ENCODE peak calls at places on chromosomes 2 and 18, in seven cellular contexts. One of them, this sample, is unnamed.

GRCh38 chr2:241187101-241187690 is 1.3 kb upstream of the ANO7 start:
- DNase-seq in endothelial cell of umbilical vein: no peak
- DNase-seq in tibial nerve: no peak
- DNase-seq in HepG2: no peak
- DNase-seq in Peyer's patch: no peak
- DNase-seq in body of pancreas: no peak
- DNase-seq in uterus: no peak
- DNase-seq in this sample: no peak

GRCh38 chr2:192123847-192124246 is 70.9 kb downstream of the TMEFF2 start:
- DNase-seq in endothelial cell of umbilical vein: no peak
- DNase-seq in tibial nerve: no peak
- DNase-seq in HepG2: no peak
- DNase-seq in uterus: no peak
- DNase-seq in body of pancreas: no peak
- DNase-seq in Peyer's patch: no peak
- DNase-seq in this sample: no peak

GRCh38 chr2:212052412-212053159 is 486.0 kb downstream of the ERBB4 start:
- DNase-seq in endothelial cell of umbilical vein: peak; percentile 78
- DNase-seq in HepG2: no peak
- DNase-seq in body of pancreas: no peak
- DNase-seq in tibial nerve: no peak
- DNase-seq in uterus: no peak
- DNase-seq in Peyer's patch: no peak
- DNase-seq in this sample: no peak

GRCh38 chr2:71597749-71598148 is 144.4 kb downstream of the DYSF start:
- DNase-seq in body of pancreas: no peak
- DNase-seq in endothelial cell of umbilical vein: no peak
- DNase-seq in uterus: no peak
- DNase-seq in tibial nerve: no peak
- DNase-seq in Peyer's patch: no peak
- DNase-seq in HepG2: no peak
- DNase-seq in this sample: no peak

GRCh38 chr2:11904029-11904428 is 157.6 kb downstream of the LPIN1 start:
- DNase-seq in endothelial cell of umbilical vein: no peak
- DNase-seq in tibial nerve: no peak
- DNase-seq in Peyer's patch: no peak
- DNase-seq in uterus: no peak
- DNase-seq in HepG2: no peak
- DNase-seq in body of pancreas: peak; percentile 27
- DNase-seq in this sample: no peak

GRCh38 chr2:143875295-143876199 is 644.4 kb downstream of the ZEB2 start:
- DNase-seq in body of pancreas: no peak
- DNase-seq in uterus: no peak
- DNase-seq in Peyer's patch: no peak
- DNase-seq in endothelial cell of umbilical vein: no peak
- DNase-seq in tibial nerve: no peak
- DNase-seq in HepG2: no peak
- DNase-seq in this sample: peak; percentile 4

GRCh38 chr18:61991201-61991600 is 98.4 kb upstream of the RNF152 start:
- DNase-seq in uterus: peak; percentile 18
- DNase-seq in Peyer's patch: no peak
- DNase-seq in tibial nerve: no peak
- DNase-seq in HepG2: no peak
- DNase-seq in body of pancreas: no peak
- DNase-seq in endothelial cell of umbilical vein: peak; percentile 41
- DNase-seq in this sample: no peak

GRCh38 chr2:181058378-181059269 is 78.2 kb downstream of the UBE2E3 start:
- DNase-seq in Peyer's patch: no peak
- DNase-seq in endothelial cell of umbilical vein: peak; percentile 53
- DNase-seq in uterus: no peak
- DNase-seq in tibial nerve: no peak
- DNase-seq in HepG2: peak; percentile 60
- DNase-seq in body of pancreas: peak; percentile 58
- DNase-seq in this sample: peak; percentile 12

GRCh38 chr2:191521608-191522208 is 156.2 kb upstream of the NABP1 start:
- DNase-seq in uterus: no peak
- DNase-seq in HepG2: peak; percentile 40
- DNase-seq in tibial nerve: no peak
- DNase-seq in Peyer's patch: no peak
- DNase-seq in body of pancreas: no peak
- DNase-seq in endothelial cell of umbilical vein: peak; percentile 56
- DNase-seq in this sample: no peak

GRCh38 chr2:24024018-24024417 is 14.1 kb downstream of the MFSD2B start:
- DNase-seq in HepG2: peak; percentile 50
- DNase-seq in tibial nerve: no peak
- DNase-seq in uterus: no peak
- DNase-seq in body of pancreas: no peak
- DNase-seq in Peyer's patch: no peak
- DNase-seq in endothelial cell of umbilical vein: no peak
- DNase-seq in this sample: no peak

GRCh38 chr2:28356095-28356911 is 36.4 kb upstream of the FOSL2 start:
- DNase-seq in tibial nerve: peak; percentile 84
- DNase-seq in Peyer's patch: peak; percentile 89
- DNase-seq in HepG2: no peak
- DNase-seq in body of pancreas: peak; percentile 78
- DNase-seq in uterus: peak; percentile 90
- DNase-seq in endothelial cell of umbilical vein: peak; percentile 89
- DNase-seq in this sample: no peak

GRCh38 chr2:72935611-72935957 is 18.3 kb downstream of the EMX1 start:
- DNase-seq in body of pancreas: no peak
- DNase-seq in uterus: no peak
- DNase-seq in Peyer's patch: no peak
- DNase-seq in tibial nerve: no peak
- DNase-seq in HepG2: no peak
- DNase-seq in endothelial cell of umbilical vein: no peak
- DNase-seq in this sample: no peak

GRCh38 chr2:44120428-44120827 is 48.2 kb upstream of the PPM1B start:
- DNase-seq in tibial nerve: no peak
- DNase-seq in body of pancreas: no peak
- DNase-seq in Peyer's patch: no peak
- DNase-seq in HepG2: no peak
- DNase-seq in endothelial cell of umbilical vein: no peak
- DNase-seq in uterus: no peak
- DNase-seq in this sample: no peak

GRCh38 chr2:237996041-237996593 is 29.3 kb downstream of the UBE2F start:
- DNase-seq in tibial nerve: no peak
- DNase-seq in endothelial cell of umbilical vein: no peak
- DNase-seq in uterus: no peak
- DNase-seq in HepG2: no peak
- DNase-seq in Peyer's patch: no peak
- DNase-seq in body of pancreas: no peak
- DNase-seq in this sample: no peak

GRCh38 chr2:230134496-230135073 is 65.9 kb upstream of the SLC16A14 start:
- DNase-seq in endothelial cell of umbilical vein: peak; percentile 71
- DNase-seq in Peyer's patch: no peak
- DNase-seq in HepG2: no peak
- DNase-seq in body of pancreas: no peak
- DNase-seq in tibial nerve: no peak
- DNase-seq in uterus: no peak
- DNase-seq in this sample: no peak

GRCh38 chr18:79799619-79800352 is 2.0 kb downstream of the KCNG2 start:
- DNase-seq in tibial nerve: no peak
- DNase-seq in body of pancreas: no peak
- DNase-seq in uterus: no peak
- DNase-seq in endothelial cell of umbilical vein: no peak
- DNase-seq in Peyer's patch: peak; percentile 43
- DNase-seq in HepG2: no peak
- DNase-seq in this sample: no peak

GRCh38 chr2:46947841-46948240 is 32.2 kb upstream of the MCFD2 start:
- DNase-seq in endothelial cell of umbilical vein: no peak
- DNase-seq in HepG2: no peak
- DNase-seq in body of pancreas: no peak
- DNase-seq in uterus: no peak
- DNase-seq in tibial nerve: no peak
- DNase-seq in Peyer's patch: no peak
- DNase-seq in this sample: no peak

GRCh38 chr2:46942891-46943626 is 27.5 kb upstream of the MCFD2 start:
- DNase-seq in endothelial cell of umbilical vein: no peak
- DNase-seq in tibial nerve: no peak
- DNase-seq in body of pancreas: no peak
- DNase-seq in HepG2: no peak
- DNase-seq in uterus: no peak
- DNase-seq in Peyer's patch: no peak
- DNase-seq in this sample: no peak

GRCh38 chr2:46942143-46942526 is 26.5 kb upstream of the MCFD2 start:
- DNase-seq in endothelial cell of umbilical vein: peak; percentile 15
- DNase-seq in body of pancreas: peak; percentile 55
- DNase-seq in uterus: no peak
- DNase-seq in HepG2: no peak
- DNase-seq in tibial nerve: no peak
- DNase-seq in Peyer's patch: peak; percentile 68
- DNase-seq in this sample: no peak

GRCh38 chr2:46945671-46946070 is 30.1 kb upstream of the MCFD2 start:
- DNase-seq in tibial nerve: no peak
- DNase-seq in uterus: no peak
- DNase-seq in endothelial cell of umbilical vein: no peak
- DNase-seq in Peyer's patch: no peak
- DNase-seq in body of pancreas: no peak
- DNase-seq in HepG2: no peak
- DNase-seq in this sample: no peak

DNA sequence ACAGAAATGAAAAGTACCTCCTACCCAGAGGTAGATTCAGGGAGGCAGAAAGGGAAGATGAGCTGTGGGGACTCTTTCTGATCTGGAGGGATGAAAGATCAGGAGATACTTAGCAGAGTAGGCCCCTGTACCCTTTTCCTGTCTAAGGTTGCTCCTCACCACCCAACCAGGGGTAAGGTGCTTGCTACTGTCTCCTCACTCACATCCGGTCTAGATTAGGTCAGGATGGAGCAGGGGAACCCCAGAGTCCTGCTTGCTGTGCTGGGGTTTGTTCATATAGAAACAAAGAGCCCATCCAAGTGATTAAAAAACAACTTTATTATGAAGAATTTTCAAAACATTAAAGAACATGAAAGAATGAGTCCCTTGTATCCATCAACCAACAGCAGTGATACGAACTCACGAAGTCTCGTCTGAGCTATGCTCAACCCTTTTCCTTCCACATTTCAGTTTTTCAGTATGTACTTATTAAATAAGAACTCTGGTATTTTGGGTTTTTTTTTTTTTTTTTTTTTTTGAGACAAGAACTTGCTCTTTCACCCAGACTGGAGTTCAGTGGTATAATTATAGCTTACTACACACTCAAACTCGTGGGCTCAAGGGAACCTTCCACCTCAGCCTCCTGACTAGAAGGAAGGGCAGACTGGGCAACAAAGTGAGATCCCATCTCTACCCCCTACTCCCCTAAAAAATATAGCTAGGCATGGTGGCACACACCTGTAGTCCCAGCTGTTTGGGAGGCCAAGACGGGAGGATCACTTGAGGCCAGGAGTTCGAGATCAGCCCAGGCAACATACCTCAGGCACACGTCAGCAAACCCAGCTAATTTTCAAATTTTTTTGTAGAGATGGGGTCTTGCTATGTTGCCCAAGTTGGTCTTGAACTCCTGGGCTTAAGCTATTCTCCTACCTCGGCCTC is 28.5 kb upstream of the MCFD2 start:
- DNase-seq in uterus: no peak
- DNase-seq in body of pancreas: no peak
- DNase-seq in tibial nerve: no peak
- DNase-seq in Peyer's patch: no peak
- DNase-seq in HepG2: no peak
- DNase-seq in endothelial cell of umbilical vein: no peak
- DNase-seq in this sample: peak; percentile 84
- TF ChIP-seq POLR2A in uterus: no peak
- TF ChIP-seq POLR2A in body of pancreas: no peak
- TF ChIP-seq POLR2A in tibial nerve: no peak
- TF ChIP-seq POLR2A in Peyer's patch: no peak
- TF ChIP-seq POLR2A in HepG2: no peak
- TF ChIP-seq POLR2A in endothelial cell of umbilical vein: no peak
- TF ChIP-seq POLR2A in this sample: peak; percentile 40

DNA sequence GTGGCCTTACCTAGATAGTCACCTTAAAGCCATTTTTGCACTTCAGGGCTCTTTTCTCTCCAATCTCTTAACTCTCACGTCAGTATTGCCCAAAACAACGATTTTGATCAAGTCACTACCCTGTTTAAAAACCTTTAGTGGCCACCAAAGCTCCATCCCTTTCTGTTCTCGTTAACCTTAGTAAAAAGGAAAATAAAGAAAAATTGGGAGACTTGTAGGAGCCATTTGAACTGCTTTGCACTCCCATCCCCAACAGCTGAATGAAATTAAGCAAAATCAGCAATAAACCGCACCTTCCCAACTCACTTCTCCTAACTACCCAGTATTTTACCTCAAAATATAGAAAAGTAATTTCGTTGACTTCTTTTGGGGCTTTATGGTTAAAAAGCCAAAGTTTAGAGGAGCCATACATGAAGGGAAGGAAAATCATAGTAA is 686 bp upstream of the ARL5A start:
- DNase-seq in endothelial cell of umbilical vein: no peak
- DNase-seq in uterus: no peak
- DNase-seq in Peyer's patch: no peak
- DNase-seq in HepG2: no peak
- DNase-seq in body of pancreas: no peak
- DNase-seq in tibial nerve: no peak
- DNase-seq in this sample: no peak
- TF ChIP-seq POLR2A in endothelial cell of umbilical vein: no peak
- TF ChIP-seq POLR2A in uterus: no peak
- TF ChIP-seq POLR2A in Peyer's patch: no peak
- TF ChIP-seq POLR2A in HepG2: no peak
- TF ChIP-seq POLR2A in body of pancreas: no peak
- TF ChIP-seq POLR2A in tibial nerve: no peak
- TF ChIP-seq POLR2A in this sample: no peak

GRCh38 chr2:69253893-69254292 is 133.1 kb downstream of the GFPT1 start:
- DNase-seq in uterus: peak; percentile 73
- DNase-seq in endothelial cell of umbilical vein: peak; percentile 97
- DNase-seq in Peyer's patch: no peak
- DNase-seq in body of pancreas: no peak
- DNase-seq in tibial nerve: no peak
- DNase-seq in HepG2: no peak
- DNase-seq in this sample: no peak
- TF ChIP-seq POLR2A in uterus: no peak
- TF ChIP-seq POLR2A in endothelial cell of umbilical vein: peak; percentile 84
- TF ChIP-seq POLR2A in Peyer's patch: no peak
- TF ChIP-seq POLR2A in body of pancreas: no peak
- TF ChIP-seq POLR2A in tibial nerve: no peak
- TF ChIP-seq POLR2A in HepG2: no peak
- TF ChIP-seq POLR2A in this sample: no peak

GRCh38 chr18:59139291-59139614 is 431 bp upstream of the SEC11C start:
- DNase-seq in endothelial cell of umbilical vein: no peak
- DNase-seq in HepG2: peak; percentile 83
- DNase-seq in tibial nerve: peak; percentile 58
- DNase-seq in body of pancreas: peak; percentile 94
- DNase-seq in Peyer's patch: peak; percentile 92
- DNase-seq in uterus: peak; percentile 90
- DNase-seq in this sample: no peak
- TF ChIP-seq POLR2A in endothelial cell of umbilical vein: no peak
- TF ChIP-seq POLR2A in HepG2: no peak
- TF ChIP-seq POLR2A in tibial nerve: no peak
- TF ChIP-seq POLR2A in body of pancreas: no peak
- TF ChIP-seq POLR2A in Peyer's patch: no peak
- TF ChIP-seq POLR2A in uterus: no peak
- TF ChIP-seq POLR2A in this sample: no peak

GRCh38 chr18:63319383-63320040 is at the start of gene BCL2:
- DNase-seq in endothelial cell of umbilical vein: peak; percentile 41
- DNase-seq in body of pancreas: peak; percentile 25
- DNase-seq in uterus: peak; percentile 58
- DNase-seq in HepG2: no peak
- DNase-seq in Peyer's patch: no peak
- DNase-seq in tibial nerve: no peak
- DNase-seq in this sample: no peak
- TF ChIP-seq POLR2A in endothelial cell of umbilical vein: no peak
- TF ChIP-seq POLR2A in body of pancreas: no peak
- TF ChIP-seq POLR2A in uterus: no peak
- TF ChIP-seq POLR2A in HepG2: no peak
- TF ChIP-seq POLR2A in Peyer's patch: no peak
- TF ChIP-seq POLR2A in tibial nerve: peak; percentile 17
- TF ChIP-seq POLR2A in this sample: peak; percentile 33